ENCODE peak calls at places on chromosomes 4 and X, in eight cellular contexts. W, Y, M, A, J, C, L and G are unnamed samples.

GRCh38 chrX:72094894-72095293 is 36.8 kb downstream of the RTL5 start:
- DNase-seq in W (peak), Y (no peak), M (no peak), A (no peak), J (peak), C (peak), L (no peak), G (no peak)

GRCh38 chr4:71472946-71473345 is 134.1 kb downstream of the SLC4A4 start:
- DNase-seq in W (no peak), Y (no peak), M (no peak), A (peak), J (no peak), C (no peak), L (no peak), G (no peak)

GRCh38 chr4:95156452-95156765 is 392.4 kb downstream of the UNC5C start:
- DNase-seq in W (no peak), Y (no peak), M (no peak), A (no peak), J (no peak), C (no peak), L (no peak), G (no peak)

GRCh38 chr4:85498068-85498733 is 23.3 kb downstream of the ARHGAP24 start:
- DNase-seq in W (peak), Y (peak), M (no peak), A (peak), J (peak), C (peak), L (peak), G (no peak)

GRCh38 chr4:10074767-10075105 is 41.9 kb downstream of the WDR1 start:
- DNase-seq in W (no peak), Y (no peak), M (no peak), A (peak), J (no peak), C (no peak), L (peak), G (peak)

GRCh38 chr4:83231620-83232056 is 53.0 kb downstream of the COQ2 start:
- DNase-seq in W (no peak), Y (no peak), M (no peak), A (peak), J (no peak), C (no peak), L (no peak), G (no peak)

GRCh38 chrX:24561121-24561520 is 86.0 kb downstream of the PCYT1B start:
- DNase-seq in W (no peak), Y (no peak), M (no peak), A (peak), J (no peak), C (no peak), L (no peak), G (no peak)

GRCh38 chr4:42778349-42778748 is 114.2 kb upstream of the GRXCR1 start:
- DNase-seq in W (no peak), Y (no peak), M (no peak), A (no peak), J (no peak), C (no peak), L (no peak), G (no peak)

GRCh38 chrX:123236868-123237267 is 52.8 kb downstream of the GRIA3 start:
- DNase-seq in W (no peak), Y (no peak), M (no peak), A (no peak), J (no peak), C (no peak), L (no peak), G (no peak)

GRCh38 chrX:9829308-9830267 is 43.4 kb downstream of the SHROOM2 start:
- DNase-seq in W (no peak), Y (no peak), M (no peak), A (peak), J (no peak), C (no peak), L (no peak), G (peak)

GRCh38 chr4:74391890-74392478 is 27.0 kb downstream of the EREG start:
- DNase-seq in W (no peak), Y (no peak), M (no peak), A (peak), J (no peak), C (no peak), L (no peak), G (no peak)

GRCh38 chr4:154928640-154929257 is 147.7 kb downstream of the RBM46 start:
- DNase-seq in W (no peak), Y (no peak), M (no peak), A (peak), J (no peak), C (no peak), L (no peak), G (no peak)